ENCODE peak calls at places on chromosomes 12 and 14, in six cellular contexts. C, P, B, F, S and A are unnamed samples.

GRCh38 chr12:110581951-110582285 is 1.2 kb downstream of the PPTC7 start:
- DNase-seq in F (no peak), C (no peak), B (no peak), S (no peak), P (no peak), A (no peak)

GRCh38 chr12:19107750-19108149 is 21.8 kb upstream of the PLEKHA5 start:
- DNase-seq in B (no peak), P (no peak), F (no peak), S (no peak), C (no peak), A (no peak)

GRCh38 chr12:87930033-87930432 is 99.2 kb downstream of the C12orf50 start:
- DNase-seq in C (no peak), S (no peak), B (no peak), F (no peak), P (no peak), A (no peak)

GRCh38 chr12:115000038-115000437 is 316.1 kb upstream of the TBX3 start:
- DNase-seq in B (no peak), C (no peak), F (no peak), P (no peak), S (no peak), A (no peak)

GRCh38 chr12:40435251-40435650 is 210.5 kb downstream of the LRRK2 start:
- DNase-seq in S (no peak), C (no peak), B (no peak), P (no peak), F (no peak), A (no peak)

GRCh38 chr14:104387000-104387384 is 192.6 kb upstream of the C14orf180 start:
- DNase-seq in F (peak; percentile 23), S (no peak), P (no peak), B (no peak), C (no peak), A (no peak)

GRCh38 chr12:13834241-13834640 is 147.2 kb downstream of the GRIN2B start:
- DNase-seq in B (no peak), F (no peak), S (no peak), C (no peak), P (no peak), A (no peak)

GRCh38 chr12:49959570-49960473 is 1.9 kb upstream of the AQP5 start:
- DNase-seq in B (no peak), S (peak; percentile 83), F (peak; percentile 86), C (no peak), P (no peak), A (no peak)

GRCh38 chr14:50353126-50353525 is 41.0 kb downstream of the DMAC2L start:
- DNase-seq in B (no peak), P (no peak), C (no peak), S (no peak), F (no peak), A (no peak)

GRCh38 chr12:11787437-11787836 is 138.0 kb downstream of the ETV6 start:
- DNase-seq in C (no peak), F (no peak), P (no peak), S (no peak), B (no peak), A (no peak)

GRCh38 chr14:23406244-23406643 is 1.8 kb downstream of the MYH6 start:
- DNase-seq in P (no peak), B (no peak), S (no peak), F (no peak), C (no peak), A (no peak)

GRCh38 chr14:61575751-61576150 is 119.6 kb upstream of the HIF1A start:
- DNase-seq in P (no peak), F (peak; percentile 3), S (no peak), C (no peak), B (no peak), A (no peak)

GRCh38 chr12:41189395-41190251 is 1.5 kb downstream of the PDZRN4 start:
- DNase-seq in C (no peak), P (peak; percentile 77), B (no peak), F (peak; percentile 75), S (no peak), A (no peak)

GRCh38 chr12:55720894-55721444 is 776 bp downstream of the RDH5 start:
- DNase-seq in S (peak; percentile 85), B (no peak), F (peak; percentile 89), C (no peak), P (peak; percentile 96), A (peak; percentile 82)

GRCh38 chr12:54016051-54016450 is 7.3 kb downstream of the HOXC8 start:
- DNase-seq in C (no peak), S (no peak), B (no peak), F (no peak), P (no peak), A (no peak)

GRCh38 chr12:54015210-54015931 is 6.6 kb downstream of the HOXC8 start:
- DNase-seq in B (no peak), P (no peak), C (no peak), S (no peak), F (no peak), A (no peak)

GRCh38 chr12:54016478-54016964 is 7.7 kb downstream of the HOXC8 start:
- DNase-seq in S (no peak), C (no peak), B (no peak), P (no peak), F (peak; percentile 68), A (no peak)

GRCh38 chr12:54012631-54013398 is 4.0 kb downstream of the HOXC8 start:
- DNase-seq in P (no peak), B (no peak), C (no peak), S (no peak), F (no peak), A (no peak)

DNA sequence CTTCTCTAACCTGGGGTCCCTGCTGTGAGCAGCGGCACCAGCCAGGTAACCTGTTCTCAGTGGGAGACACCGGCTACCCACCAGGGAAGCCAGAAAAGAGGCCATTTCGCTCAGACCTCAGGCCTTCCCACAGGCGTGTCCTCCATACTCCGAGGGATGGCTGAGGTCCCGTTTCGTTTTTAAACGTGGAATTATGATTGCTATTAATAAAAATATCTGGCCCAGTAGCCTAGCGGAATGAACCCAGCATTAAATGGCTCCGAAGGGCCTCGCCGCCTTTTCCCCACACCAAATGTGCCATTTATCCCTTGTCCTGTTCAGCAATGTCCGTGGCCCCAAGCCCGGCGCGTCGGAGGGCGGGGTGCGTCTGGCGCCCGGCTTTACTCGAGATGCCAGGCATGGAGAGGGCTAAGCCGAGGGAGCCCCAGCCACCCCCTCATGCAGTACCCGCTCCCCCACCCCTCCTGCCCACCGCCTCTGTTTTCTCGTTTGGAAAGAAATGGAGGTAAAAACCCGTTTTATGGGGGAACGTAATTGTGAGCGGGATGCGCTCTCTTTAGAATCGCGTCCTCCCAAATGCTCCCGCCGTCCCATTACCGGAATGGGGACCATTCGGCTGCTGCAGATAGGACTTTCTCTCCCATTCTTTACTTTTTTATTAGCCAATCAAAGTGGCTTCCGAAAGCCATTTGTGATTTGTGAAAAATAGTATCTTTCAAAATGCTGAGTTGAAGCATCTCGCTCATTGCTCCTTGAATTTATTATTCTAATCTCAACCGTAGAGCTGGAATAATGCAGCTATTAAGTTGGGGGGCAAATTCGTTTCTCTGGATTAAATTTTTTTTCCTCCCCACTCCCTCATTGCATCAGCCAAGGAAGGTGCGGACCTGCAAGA is 5.8 kb downstream of the HOXC8 start:
- DNase-seq in F (peak; percentile 75), P (no peak), B (no peak), C (no peak), S (no peak), A (no peak)
- H3K27me3 ChIP-seq in F (peaks cover 100% of the 10 kb centered on the region), P (no peaks in the 10 kb centered on the region), B (peaks cover 65% of the 10 kb centered on the region), C (peaks cover 97% of the 10 kb centered on the region), S (peaks cover 42% of the 10 kb centered on the region), A (no peaks in the 10 kb centered on the region)

DNA sequence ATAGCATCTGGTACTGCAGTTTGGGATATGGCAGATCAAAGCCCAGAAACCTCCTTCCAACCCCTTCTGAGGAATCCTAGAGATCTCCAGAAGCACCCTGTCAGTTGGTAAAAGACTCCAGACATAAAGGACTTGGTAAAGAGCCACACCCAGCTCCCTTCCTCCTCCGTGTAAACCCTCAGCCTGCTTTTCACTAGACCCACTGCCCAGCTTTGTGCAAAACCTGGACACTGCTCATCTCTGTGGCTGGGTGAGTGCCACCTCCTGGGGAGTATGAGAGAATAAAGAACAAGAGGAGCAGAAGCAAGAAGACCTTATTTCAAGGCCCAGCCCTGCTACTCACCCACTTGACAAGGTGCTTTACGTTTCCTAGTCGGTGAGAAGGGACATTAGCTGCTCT is 33.0 kb downstream of the ANO2 start:
- DNase-seq in C (no peak), S (no peak), F (no peak), B (no peak), P (no peak), A (no peak)
- H3K27me3 ChIP-seq in C (peaks cover 22% of the 10 kb centered on the region), S (no peaks in the 10 kb centered on the region), F (no peaks in the 10 kb centered on the region), B (no peaks in the 10 kb centered on the region), P (no peaks in the 10 kb centered on the region), A (no peaks in the 10 kb centered on the region)

DNA sequence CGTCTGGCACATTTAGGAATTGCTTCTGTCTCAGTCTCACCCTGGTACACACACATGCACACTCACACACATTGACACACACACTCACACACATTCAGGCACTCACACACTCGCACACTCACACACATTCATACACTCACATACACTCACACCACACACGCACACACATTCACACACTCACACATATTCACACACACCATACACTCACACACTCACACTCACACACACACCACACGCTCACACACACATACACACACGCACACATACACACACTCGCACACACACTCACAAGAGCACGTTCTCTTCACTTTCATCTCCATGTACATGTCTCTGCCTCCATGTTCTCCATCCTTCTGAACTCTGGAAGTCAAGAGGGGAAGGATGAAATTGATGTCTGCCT is 23.1 kb upstream of the SMUG1 start:
- DNase-seq in F (no peak), B (no peak), S (no peak), C (no peak), P (no peak), A (no peak)
- H3K27me3 ChIP-seq in F (peaks cover 46% of the 10 kb centered on the region), B (no peaks in the 10 kb centered on the region), S (peaks cover 8% of the 10 kb centered on the region), C (peaks cover 80% of the 10 kb centered on the region), P (no peaks in the 10 kb centered on the region), A (peaks cover 8% of the 10 kb centered on the region)

DNA sequence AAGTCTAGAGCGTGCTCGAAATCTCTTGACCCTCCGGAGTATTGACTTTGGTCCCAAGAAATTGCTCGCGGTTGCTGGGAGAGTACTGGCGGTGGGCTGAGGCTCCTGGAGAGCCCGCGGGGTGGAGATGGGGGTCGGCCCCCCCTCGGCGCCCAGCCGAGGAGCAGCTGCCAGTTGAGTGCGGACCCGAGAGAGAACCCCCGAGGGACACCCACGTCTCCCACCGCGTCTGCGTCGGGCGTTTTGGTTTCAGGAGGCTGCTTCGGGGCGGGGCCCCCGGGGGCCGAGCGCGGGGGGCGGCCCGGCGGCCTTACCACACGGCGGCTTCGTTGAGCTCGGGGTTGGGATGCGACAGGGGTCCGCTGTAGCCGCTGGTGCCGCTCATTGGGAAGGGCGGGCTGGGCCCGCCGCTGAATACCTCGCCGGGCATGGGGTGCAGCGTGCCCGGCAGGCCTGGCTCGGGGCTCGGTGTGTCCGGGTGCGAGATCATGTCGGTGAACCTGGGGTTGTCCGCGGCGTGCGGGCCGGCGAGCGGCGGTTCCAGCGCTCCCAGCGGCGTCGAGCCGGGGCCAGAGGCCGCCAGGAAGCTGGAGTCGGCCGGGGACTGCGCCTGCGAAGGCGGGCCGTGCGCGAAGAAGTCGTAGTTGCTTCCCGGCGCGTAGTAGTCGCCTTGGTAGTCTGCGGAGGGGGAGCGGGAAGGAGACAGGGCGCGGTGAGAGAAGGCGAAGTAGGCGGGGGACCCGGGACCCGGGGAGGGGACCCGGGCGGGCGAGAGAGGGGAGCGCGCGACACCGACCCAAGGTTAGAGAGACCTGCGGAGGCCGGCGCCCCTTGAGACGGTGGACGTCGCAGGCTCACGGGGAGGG is 8.6 kb downstream of the LHX5 start:
- DNase-seq in B (no peak), S (no peak), P (no peak), C (no peak), F (peak; percentile 87), A (no peak)
- H3K27me3 ChIP-seq in B (peaks cover 24% of the 10 kb centered on the region), S (peaks cover 22% of the 10 kb centered on the region), P (peaks cover 10% of the 10 kb centered on the region), C (peaks cover 99% of the 10 kb centered on the region), F (peaks cover 100% of the 10 kb centered on the region), A (peaks cover 24% of the 10 kb centered on the region)